ENCODE peak calls at places on chromosome 4, in eight cellular contexts. U is K562; M is mucosa of descending colon; A is retina; X is naive thymus-derived CD4-positive, alpha-beta T cell; J is GM04504; V is kidney tubule cell; L is H9. N is an unnamed sample.
A peak's percentile ranks its signal among the peaks of the same experiment; 100 is the strongest.

GRCh38 chr4:21363701-21364100 is 584.9 kb downstream of the KCNIP4 start:
- DNase-seq in X (no peak), M (no peak), J (no peak), V (no peak), A (no peak), U (no peak), L (no peak), N (no peak)

GRCh38 chr4:55574252-55574651 is 17.8 kb downstream of the PDCL2 start:
- DNase-seq in V (no peak), J (no peak), X (no peak), A (no peak), L (no peak), M (no peak), U (no peak), N (no peak)

GRCh38 chr4:17060230-17060629 is 161.8 kb upstream of the LDB2 start:
- DNase-seq in L (no peak), A (no peak), U (no peak), M (no peak), J (no peak), V (no peak), X (no peak), N (no peak)

GRCh38 chr4:83010111-83010521 is 507 bp downstream of the LIN54 start:
- DNase-seq in J (no peak), M (no peak), L (no peak), V (peak; percentile 36), A (no peak), U (no peak), X (peak; percentile 40), N (no peak)

GRCh38 chr4:140233811-140234696 is 80.1 kb upstream of the MAML3 start:
- DNase-seq in V (no peak), U (no peak), X (no peak), J (no peak), M (no peak), L (no peak), A (no peak), N (no peak)

GRCh38 chr4:137635108-137635507 is 102.8 kb upstream of the PCDH18 start:
- DNase-seq in L (no peak), X (no peak), U (no peak), M (no peak), J (no peak), A (no peak), V (no peak), N (no peak)

GRCh38 chr4:26197018-26197779 is 123.6 kb upstream of the RBPJ start:
- DNase-seq in L (no peak), A (no peak), U (no peak), M (peak; percentile 35), X (peak; percentile 6), V (peak; percentile 96), J (peak; percentile 79), N (no peak)

GRCh38 chr4:156794863-156795262 is 176.7 kb downstream of the PDGFC start:
- DNase-seq in M (no peak), L (no peak), A (no peak), J (no peak), V (no peak), U (no peak), X (no peak), N (no peak)

GRCh38 chr4:13546855-13547562 is 2.7 kb upstream of the NKX3-2 start:
- DNase-seq in V (no peak), U (no peak), M (peak; percentile 55), L (peak; percentile 80), J (no peak), X (no peak), A (peak; percentile 79), N (no peak)

GRCh38 chr4:28639747-28640146 is 1779.1 kb downstream of the STIM2 start:
- DNase-seq in X (no peak), A (no peak), L (no peak), J (no peak), U (no peak), M (no peak), V (no peak), N (no peak)

GRCh38 chr4:134089885-134090284 is 111.7 kb downstream of the PABPC4L start:
- DNase-seq in J (no peak), M (no peak), U (no peak), X (no peak), A (no peak), V (peak; percentile 2), L (no peak), N (no peak)

GRCh38 chr4:173446416-173446815 is 47.5 kb upstream of the SCRG1 start:
- DNase-seq in V (no peak), X (no peak), U (no peak), J (no peak), L (no peak), A (no peak), M (no peak), N (no peak)

GRCh38 chr4:78667337-78667736 is 108.8 kb upstream of the BMP2K start:
- DNase-seq in J (no peak), L (no peak), V (no peak), X (no peak), M (no peak), U (no peak), A (no peak), N (no peak)

GRCh38 chr4:20178902-20179576 is 72.7 kb upstream of the SLIT2 start:
- DNase-seq in J (no peak), M (no peak), V (no peak), X (no peak), L (peak; percentile 36), U (no peak), A (no peak), N (no peak)

GRCh38 chr4:147830987-147831386 is 99.1 kb downstream of the ARHGAP10 start:
- DNase-seq in A (no peak), M (no peak), L (no peak), J (no peak), V (peak; percentile 81), X (no peak), U (no peak), N (no peak)

GRCh38 chr4:89752932-89753598 is 83.9 kb downstream of the SNCA start:
- DNase-seq in V (peak; percentile 84), L (no peak), A (peak; percentile 61), J (peak; percentile 67), U (no peak), M (no peak), X (no peak), N (no peak)

GRCh38 chr4:172546782-172547181 is 621.8 kb upstream of the GALNT7 start:
- DNase-seq in X (no peak), V (no peak), L (no peak), U (no peak), J (no peak), A (no peak), M (no peak), N (no peak)

GRCh38 chr4:20074450-20074849 is 177.3 kb upstream of the SLIT2 start:
- DNase-seq in J (no peak), M (no peak), X (no peak), U (no peak), V (no peak), A (no peak), L (no peak), N (no peak)

GRCh38 chr4:37268311-37268710 is 23.8 kb downstream of the NWD2 start:
- DNase-seq in X (no peak), M (no peak), U (no peak), A (no peak), L (no peak), J (no peak), V (no peak), N (no peak)

GRCh38 chr4:160212078-160212477 is 1109.2 kb downstream of the RAPGEF2 start:
- DNase-seq in J (no peak), M (no peak), L (no peak), A (no peak), V (no peak), U (no peak), X (no peak), N (no peak)

GRCh38 chr4:170040031-170040680 is 14.0 kb upstream of the MFAP3L start:
- DNase-seq in U (no peak), J (no peak), A (no peak), X (no peak), V (no peak), M (no peak), L (no peak), N (no peak)

GRCh38 chr4:143700420-143701352 is at the start of gene FREM3:
- DNase-seq in J (no peak), V (peak; percentile 18), X (no peak), L (peak; percentile 75), M (no peak), U (no peak), A (peak; percentile 85), N (no peak)

GRCh38 chr4:54226399-54227260 is 2.5 kb upstream of the PDGFRA start:
- DNase-seq in M (peak; percentile 50), L (peak; percentile 50), J (no peak), V (no peak), A (peak; percentile 69), U (no peak), X (no peak), N (no peak)

GRCh38 chr4:87961993-87962791 is 13.3 kb upstream of the SPP1 start:
- DNase-seq in X (no peak), V (peak; percentile 84), U (no peak), M (no peak), L (no peak), A (peak; percentile 52), J (peak; percentile 13), N (no peak)

GRCh38 chr4:83340692-83341343 is 6.2 kb upstream of the HPSE start:
- DNase-seq in M (no peak), U (no peak), X (peak; percentile 21), J (no peak), A (no peak), V (no peak), L (no peak), N (no peak)

GRCh38 chr4:17492058-17492741 is 19.7 kb downstream of the QDPR start:
- DNase-seq in V (peak; percentile 30), A (no peak), X (no peak), M (no peak), U (no peak), J (no peak), L (no peak), N (no peak)

GRCh38 chr4:114497116-114497515 is 101.5 kb upstream of the UGT8 start:
- DNase-seq in J (no peak), X (no peak), M (no peak), V (no peak), U (no peak), L (no peak), A (no peak), N (no peak)

GRCh38 chr4:100295792-100296191 is 105.5 kb upstream of the DDIT4L start:
- DNase-seq in V (peak; percentile 45), J (no peak), A (no peak), M (no peak), L (no peak), X (no peak), U (no peak), N (no peak)

GRCh38 chr4:1009647-1010521 is 1.5 kb upstream of the FGFRL1 start:
- DNase-seq in J (no peak), M (peak; percentile 86), L (peak; percentile 73), V (peak; percentile 77), X (peak; percentile 61), U (peak; percentile 84), A (peak; percentile 78), N (no peak)

N was measured in iPS DF 19.7.